ENCODE peak calls at places on chromosomes 13 and 19, in seven cellular contexts. M, V, D, R, F, U and P are unnamed samples.
A peak's percentile ranks its signal among the peaks of the same experiment; 100 is the strongest.

GRCh38 chr19:18464646-18465045 is 26.7 kb upstream of the ISYNA1 start:
- DNase-seq in U (no peak), V (no peak), R (peak; percentile 59), M (peak; percentile 97), F (peak; percentile 94), D (no peak), P (no peak)

GRCh38 chr13:72726721-72727416 is 560 bp downstream of the MZT1 start:
- DNase-seq in R (no peak), U (peak; percentile 9), V (peak; percentile 79), F (peak; percentile 24), M (no peak), D (peak; percentile 2), P (no peak)

GRCh38 chr19:12994701-12995595 is at the start of gene NFIX:
- DNase-seq in D (no peak), F (peak; percentile 60), V (peak; percentile 89), M (peak; percentile 39), R (peak; percentile 32), U (no peak), P (peak; percentile 68)

GRCh38 chr13:49148405-49148804 is 71.7 kb upstream of the MLNR start:
- DNase-seq in D (no peak), M (no peak), V (no peak), R (no peak), F (no peak), U (no peak), P (no peak)

GRCh38 chr19:13149628-13150186 is 468 bp downstream of the STX10 start:
- DNase-seq in F (peak; percentile 58), M (no peak), V (peak; percentile 72), U (peak; percentile 27), D (no peak), R (peak; percentile 61), P (peak; percentile 81)

GRCh38 chr13:62997696-62998095 is 1582.0 kb upstream of the PCDH20 start:
- DNase-seq in D (no peak), U (no peak), M (no peak), F (no peak), V (no peak), R (no peak), P (no peak)

GRCh38 chr13:98480915-98481510 is 95.9 kb downstream of the STK24 start:
- DNase-seq in R (no peak), U (no peak), F (peak; percentile 23), V (no peak), M (peak; percentile 69), D (no peak), P (no peak)

GRCh38 chr19:29088761-29089160 is 124.2 kb downstream of the UQCRFS1 start:
- DNase-seq in F (no peak), D (no peak), V (no peak), M (no peak), U (no peak), R (no peak), P (no peak)

GRCh38 chr13:99892189-99892588 is 79.4 kb downstream of the ZIC5 start:
- DNase-seq in R (no peak), M (no peak), U (peak; percentile 43), F (no peak), V (peak; percentile 82), D (no peak), P (peak; percentile 70)

DNA sequence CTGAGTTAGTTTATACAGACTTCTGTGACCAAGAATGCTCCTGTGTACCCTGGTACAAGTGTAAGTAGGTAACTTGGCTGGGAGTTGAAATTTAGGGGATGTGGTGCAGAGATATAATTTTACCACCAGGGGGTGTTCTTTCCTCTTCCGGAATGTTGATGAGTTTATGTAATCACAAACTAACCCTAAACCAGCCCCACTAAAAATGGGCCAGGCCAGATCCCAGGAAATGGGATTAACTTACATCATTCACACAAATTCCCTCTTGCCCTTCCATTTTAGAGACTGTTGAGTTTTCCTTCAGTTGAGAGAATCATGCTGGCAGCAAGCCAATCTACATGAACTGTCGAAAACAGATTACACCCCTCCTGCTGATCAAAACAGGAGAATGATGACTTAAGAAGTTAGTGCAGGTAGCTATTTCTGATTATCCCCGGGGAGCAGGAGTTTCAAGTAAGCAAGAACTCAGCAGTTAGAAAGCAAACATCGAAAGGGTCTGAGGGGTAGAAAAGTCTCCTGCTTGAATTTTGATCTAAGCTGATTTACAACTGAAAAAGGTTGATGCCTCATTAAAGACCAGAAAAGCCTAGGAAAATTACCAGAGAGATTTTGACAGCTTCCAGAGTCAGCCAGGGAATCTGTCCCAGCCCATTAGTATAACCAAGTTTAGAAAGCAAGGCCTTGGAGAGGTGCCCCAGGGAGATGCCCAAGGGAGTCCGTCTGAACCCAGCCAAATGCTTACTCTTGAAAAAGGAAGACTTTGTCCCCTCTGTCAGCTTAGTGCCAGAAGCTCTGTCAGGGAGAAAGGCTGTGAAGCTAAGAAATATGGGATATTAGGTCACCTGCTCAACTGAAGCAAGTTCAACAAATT is 32.3 kb upstream of the MED4 start:
- DNase-seq in M (peak; percentile 60), V (peak; percentile 71), F (peak; percentile 55), U (peak; percentile 54), R (peak; percentile 66), D (peak; percentile 59), P (peak; percentile 78)
- H3K9ac ChIP-seq in M (no peak overlapping the region), V (no peak overlapping the region), F (no peak overlapping the region), U (no peak overlapping the region), R (no peak overlapping the region), D (no peak overlapping the region), P (no peak overlapping the region)

DNA sequence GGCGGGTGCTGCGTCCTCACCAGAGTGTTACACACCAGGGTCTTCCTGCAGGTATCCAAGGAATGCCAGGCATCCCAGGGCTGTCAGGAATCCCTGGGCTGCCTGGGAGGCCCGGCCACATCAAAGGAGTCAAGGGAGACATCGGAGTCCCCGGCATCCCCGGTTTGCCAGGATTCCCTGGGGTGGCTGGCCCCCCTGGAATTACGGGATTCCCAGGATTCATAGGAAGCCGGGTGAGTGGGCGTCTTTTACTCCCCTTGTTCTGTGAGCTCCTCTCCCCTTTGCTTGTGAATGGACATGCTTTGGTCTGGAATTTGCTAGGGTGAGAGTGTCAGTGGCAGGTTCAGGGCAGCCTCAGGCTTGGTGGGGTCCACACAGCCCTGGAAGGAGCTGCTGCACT is 75.9 kb downstream of the RAB20 start:
- DNase-seq in M (no peak), D (no peak), V (peak; percentile 83), F (peak; percentile 73), U (peak; percentile 56), R (no peak), P (peak; percentile 97)
- H3K9ac ChIP-seq in M (no peak overlapping the region), D (no peak overlapping the region), V (no peak overlapping the region), F (no peak overlapping the region), U (no peak overlapping the region), R (no peak overlapping the region), P (peak overlapping the region; percentile 85)

DNA sequence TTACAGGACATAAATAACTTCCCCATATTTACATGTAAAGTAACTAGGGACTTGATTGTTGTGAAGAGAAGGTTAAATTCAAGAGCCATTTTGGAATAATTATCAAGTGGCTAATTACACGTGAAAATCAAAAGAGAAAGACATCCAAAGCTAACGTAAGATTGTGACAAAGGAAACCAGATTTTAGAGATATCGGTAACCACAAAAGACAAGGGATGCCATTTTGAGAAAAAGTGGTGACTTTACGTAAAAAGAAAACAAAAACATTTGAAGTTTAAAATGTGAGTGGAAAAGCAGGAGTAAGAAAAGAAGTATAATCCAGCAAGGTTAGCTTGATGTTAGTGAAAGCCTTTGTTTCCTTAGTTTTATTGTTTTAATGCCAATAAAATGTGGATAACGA is 10.9 kb upstream of the VWA8 start:
- DNase-seq in M (no peak), D (no peak), R (no peak), F (no peak), V (no peak), U (no peak), P (no peak)
- H3K9ac ChIP-seq in M (no peak overlapping the region), D (no peak overlapping the region), R (no peak overlapping the region), F (no peak overlapping the region), V (no peak overlapping the region), U (no peak overlapping the region), P (no peak overlapping the region)

GRCh38 chr19:43553656-43554055 is 20.7 kb downstream of the ZNF575 start:
- DNase-seq in V (no peak), M (no peak), U (no peak), F (no peak), D (no peak), R (no peak), P (no peak)
- H3K9ac ChIP-seq in V (no peak overlapping the region), M (no peak overlapping the region), U (peak overlapping the region; percentile 22), F (no peak overlapping the region), D (no peak overlapping the region), R (no peak overlapping the region), P (no peak overlapping the region)

GRCh38 chr19:33125929-33126388 is 6.0 kb upstream of the WDR88 start:
- DNase-seq in R (peak; percentile 73), M (peak; percentile 69), D (peak; percentile 28), U (peak; percentile 54), F (peak; percentile 53), V (peak; percentile 72), P (peak; percentile 79)
- H3K9ac ChIP-seq in R (no peak overlapping the region), M (no peak overlapping the region), D (no peak overlapping the region), U (no peak overlapping the region), F (no peak overlapping the region), V (no peak overlapping the region), P (no peak overlapping the region)

DNA sequence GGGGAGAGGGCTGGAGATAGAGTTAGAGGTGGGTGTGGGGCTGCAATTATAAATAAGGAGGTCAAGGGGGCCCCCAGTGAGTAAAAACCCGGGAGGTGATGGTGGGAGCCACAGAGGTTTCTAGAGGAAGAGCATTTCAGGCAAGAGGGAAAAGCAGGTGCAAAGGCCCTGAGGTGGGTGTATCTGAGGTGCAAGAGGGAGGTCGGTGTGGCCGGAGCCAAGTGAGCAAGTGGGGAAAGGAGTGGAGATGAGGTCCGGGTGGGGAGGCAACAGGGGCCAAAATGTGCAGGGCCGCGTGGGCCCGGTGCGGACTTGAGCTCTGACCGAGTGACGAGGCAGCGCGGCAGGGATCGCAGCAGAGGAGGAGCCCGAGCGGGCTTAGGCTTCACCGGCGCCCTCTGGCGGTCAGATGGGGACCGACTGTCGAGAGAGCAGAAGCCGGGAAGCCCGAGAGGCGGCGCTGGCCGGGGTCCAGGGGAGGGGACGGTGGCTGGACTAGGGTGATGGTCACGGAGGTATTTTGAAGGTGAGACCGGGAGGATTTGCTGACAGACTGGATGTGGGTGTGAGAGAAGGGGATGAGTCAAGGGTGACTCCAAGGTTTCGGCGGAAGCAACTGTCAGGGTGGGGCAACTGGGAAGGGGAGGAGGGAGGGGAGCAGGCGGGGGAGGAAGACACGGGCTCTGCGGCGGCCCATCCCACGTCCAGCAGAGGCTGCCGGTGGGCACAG is 17.7 kb upstream of the SPACA4 start:
- DNase-seq in M (peak; percentile 78), V (peak; percentile 95), R (peak; percentile 74), D (peak; percentile 88), F (peak; percentile 74), U (peak; percentile 78), P (peak; percentile 98)
- H3K9ac ChIP-seq in M (peak overlapping the region; percentile 37), V (no peak overlapping the region), R (no peak overlapping the region), D (peak overlapping the region; percentile 58), F (peak overlapping the region; percentile 24), U (no peak overlapping the region), P (no peak overlapping the region)